ENCODE peak calls at places on chromosomes 4 and X, in six cellular contexts. B, F, S, M, A and K are unnamed samples.

GRCh38 chr4:80471701-80472100 is 136.2 kb downstream of the CFAP299 start:
- DNase-seq in F (peak), A (no peak), M (no peak), B (no peak), S (no peak), K (peak)

GRCh38 chrX:13254076-13254785 is 65.6 kb downstream of the ATXN3L start:
- DNase-seq in F (peak), A (peak), B (peak), M (no peak), S (no peak), K (no peak)

GRCh38 chr4:120691536-120691935 is 231.0 kb downstream of the PRDM5 start:
- DNase-seq in F (peak), B (no peak), M (no peak), A (no peak), S (no peak), K (no peak)

GRCh38 chrX:103941201-103941975 is 21.0 kb upstream of the TMSB15B start:
- DNase-seq in F (peak), S (no peak), A (peak), B (no peak), M (no peak), K (peak)

GRCh38 chrX:17635231-17635630 is 102.1 kb upstream of the SCML1 start:
- DNase-seq in F (peak), M (no peak), A (no peak), B (peak), S (no peak), K (no peak)

GRCh38 chr4:183798249-183798920 is 106.7 kb upstream of the STOX2 start:
- DNase-seq in A (no peak), S (no peak), F (no peak), B (no peak), M (no peak), K (peak)

GRCh38 chr4:24118031-24118430 is 228.2 kb upstream of the PPARGC1A start:
- DNase-seq in B (no peak), M (no peak), S (no peak), A (no peak), F (no peak), K (peak)

GRCh38 chr4:78645853-78646757 is 94.5 kb downstream of the ANXA3 start:
- DNase-seq in F (peak), M (peak), B (peak), A (no peak), S (no peak), K (peak)

GRCh38 chr4:111639876-111640275 is 505.4 kb upstream of the FAM241A start:
- DNase-seq in M (no peak), B (no peak), S (no peak), F (peak), A (no peak), K (peak)

GRCh38 chr4:164056426-164057142 is 562.1 kb downstream of the TMA16 start:
- DNase-seq in F (no peak), A (no peak), M (no peak), S (no peak), B (no peak), K (no peak)

GRCh38 chr4:17468638-17469221 is 43.2 kb downstream of the QDPR start:
- DNase-seq in M (peak), A (no peak), F (peak), S (no peak), B (peak), K (peak)

GRCh38 chr4:98448923-98449322 is 187.7 kb downstream of the RAP1GDS1 start:
- DNase-seq in M (no peak), B (no peak), F (no peak), S (no peak), A (no peak), K (no peak)

GRCh38 chr4:83889802-83890201 is 353.9 kb downstream of the GPAT3 start:
- DNase-seq in M (no peak), F (peak), B (peak), A (no peak), S (no peak), K (no peak)

GRCh38 chr4:101304916-101305315 is 42.4 kb downstream of the PPP3CA start:
- DNase-seq in S (no peak), F (peak), M (no peak), B (peak), A (no peak), K (peak)

GRCh38 chr4:2416564-2417195 is 1.8 kb downstream of the ZFYVE28 start:
- DNase-seq in F (peak), S (no peak), B (no peak), M (no peak), A (no peak), K (peak)

GRCh38 chr4:189143255-189143654 is 797.4 kb upstream of the FRG1 start:
- DNase-seq in A (no peak), F (no peak), B (no peak), M (no peak), S (no peak), K (no peak)

GRCh38 chrX:9943420-9943819 is 23.7 kb upstream of the CLDN34 start:
- DNase-seq in F (no peak), M (no peak), S (no peak), B (no peak), A (no peak), K (no peak)

GRCh38 chrX:37690123-37690522 is 4.5 kb downstream of the XK start:
- DNase-seq in A (no peak), M (no peak), F (no peak), B (no peak), S (no peak), K (no peak)

GRCh38 chr4:188434686-188435085 is 295.4 kb downstream of the TRIML1 start:
- DNase-seq in M (no peak), S (no peak), F (no peak), B (no peak), A (no peak), K (no peak)

GRCh38 chr4:187059895-187060294 is 336.2 kb upstream of the FAT1 start:
- DNase-seq in F (no peak), M (no peak), A (no peak), S (no peak), B (no peak), K (no peak)

GRCh38 chrX:127306262-127306661 is 486.7 kb downstream of the PRR32 start:
- DNase-seq in B (no peak), M (no peak), S (no peak), F (no peak), A (no peak), K (no peak)

GRCh38 chrX:40090050-40090804 is 7.5 kb downstream of the BCOR start:
- DNase-seq in F (no peak), M (no peak), B (no peak), A (no peak), S (no peak), K (no peak)

GRCh38 chr4:107546637-107547036 is 173.4 kb downstream of the PAPSS1 start:
- DNase-seq in M (no peak), S (no peak), A (no peak), F (no peak), B (no peak), K (no peak)